ENCODE peak calls at places on chromosomes 11 and 22, in four cellular contexts. E is AG04450, V is stomach, O is pancreas. N is an unnamed sample.

GRCh38 chr11:34548278-34548677 is 34.7 kb upstream of the ELF5 start:
- DNase-seq in E (no peak), V (no peak), O (no peak), N (no peak)

GRCh38 chr22:37021710-37022482 is 2.4 kb downstream of the MPST start:
- DNase-seq in E (no peak), V (peak), O (peak), N (no peak)

GRCh38 chr11:32418836-32419235 is 16.5 kb downstream of the WT1 start:
- DNase-seq in E (no peak), V (no peak), O (no peak), N (no peak)

GRCh38 chr11:76616676-76617552 is 53.6 kb downstream of the LRRC32 start:
- DNase-seq in E (no peak), V (peak), O (no peak), N (no peak)

GRCh38 chr11:92226331-92227232 is 2.0 kb downstream of the FAT3 start:
- DNase-seq in E (no peak), V (no peak), O (peak), N (no peak)

GRCh38 chr11:75380716-75381420 is 18.4 kb upstream of the RPS3 start:
- DNase-seq in E (no peak), V (no peak), O (no peak), N (no peak)

GRCh38 chr11:111652184-111652583 is 49.9 kb downstream of the SIK2 start:
- DNase-seq in E (no peak), V (no peak), O (no peak), N (no peak)

GRCh38 chr11:30579348-30579747 is 6.8 kb downstream of the MPPED2 start:
- DNase-seq in E (no peak), V (no peak), O (no peak), N (no peak)

GRCh38 chr11:59225017-59225416 is 12.3 kb upstream of the MPEG1 start:
- DNase-seq in E (no peak), V (no peak), O (no peak), N (no peak)

GRCh38 chr11:121950160-121950559 is 165.9 kb downstream of the BLID start:
- DNase-seq in E (no peak), V (no peak), O (no peak), N (no peak)

GRCh38 chr11:95363710-95364109 is 132.7 kb upstream of the SESN3 start:
- DNase-seq in E (no peak), V (no peak), O (no peak), N (no peak)

GRCh38 chr11:93570759-93571413 is 27.7 kb upstream of the SMCO4 start:
- DNase-seq in E (no peak), V (no peak), O (peak), N (peak)

GRCh38 chr11:35485656-35486318 is 39.6 kb downstream of the PAMR1 start:
- DNase-seq in E (peak), V (peak), O (peak), N (no peak)

GRCh38 chr11:135074397-135074998 is 662.5 kb upstream of the B3GAT1 start:
- DNase-seq in E (no peak), V (no peak), O (no peak), N (no peak)

GRCh38 chr11:85974126-85974525 is 94.8 kb downstream of the PICALM start:
- DNase-seq in E (no peak), V (no peak), O (no peak), N (no peak)

GRCh38 chr11:130220311-130221030 is 60.9 kb downstream of the ST14 start:
- DNase-seq in E (no peak), V (no peak), O (no peak), N (no peak)

GRCh38 chr11:108122166-108122628 is 830 bp downstream of the ACAT1 start:
- DNase-seq in E (no peak), V (no peak), O (no peak), N (no peak)

GRCh38 chr11:96257972-96258951 is 84.7 kb downstream of the MAML2 start:
- DNase-seq in E (no peak), V (no peak), O (no peak), N (no peak)

GRCh38 chr22:42855211-42855610 is 1.9 kb downstream of the ARFGAP3 start:
- DNase-seq in E (no peak), V (no peak), O (no peak), N (no peak)

GRCh38 chr11:69807416-69807815 is 11.8 kb downstream of the FGF3 start:
- DNase-seq in E (no peak), V (no peak), O (no peak), N (no peak)

GRCh38 chr11:59141673-59142460 is 789 bp upstream of the FAM111A start:
- DNase-seq in E (no peak), V (no peak), O (no peak), N (no peak)

GRCh38 chr11:131389582-131389981 is 19.2 kb downstream of the NTM start:
- DNase-seq in E (no peak), V (no peak), O (no peak), N (no peak)

GRCh38 chr11:119369035-119369925 is 12.2 kb downstream of the USP2 start:
- DNase-seq in E (no peak), V (no peak), O (no peak), N (no peak)

GRCh38 chr11:62264004-62264403 is 6.0 kb upstream of the SCGB2A2 start:
- DNase-seq in E (no peak), V (no peak), O (no peak), N (no peak)

GRCh38 chr22:30598986-30599385 is 7.3 kb upstream of the PES1 start:
- DNase-seq in E (no peak), V (no peak), O (no peak), N (no peak)

GRCh38 chr11:31106963-31107576 is 262.5 kb downstream of the DCDC1 start:
- DNase-seq in E (no peak), V (peak), O (peak), N (no peak)

GRCh38 chr22:23938328-23939016 is 22.5 kb downstream of the GSTT2B start:
- DNase-seq in E (no peak), V (no peak), O (no peak), N (no peak)

GRCh38 chr22:40721266-40721665 is 42.0 kb downstream of the MCHR1 start:
- DNase-seq in E (no peak), V (no peak), O (no peak), N (no peak)

GRCh38 chr22:19631899-19632670 is 82.2 kb upstream of the SEPTIN5 start:
- DNase-seq in E (peak), V (no peak), O (no peak), N (no peak)

GRCh38 chr22:42693763-42694683 is 26.6 kb downstream of the A4GALT start:
- DNase-seq in E (no peak), V (no peak), O (no peak), N (no peak)

GRCh38 chr11:16818284-16818683 is 79.8 kb downstream of the C11orf58 start:
- DNase-seq in E (no peak), V (no peak), O (no peak), N (no peak)

GRCh38 chr11:92302766-92303165 is 78.1 kb downstream of the FAT3 start:
- DNase-seq in E (no peak), V (no peak), O (no peak), N (no peak)

GRCh38 chr11:4544891-4545290 is at the start of gene OR52M1:
- DNase-seq in E (no peak), V (no peak), O (no peak), N (no peak)

GRCh38 chr22:45125198-45125597 is 38.5 kb upstream of the NUP50 start:
- DNase-seq in E (peak), V (no peak), O (no peak), N (peak)

GRCh38 chr22:29211066-29211841 is 5.6 kb downstream of the EMID1 start:
- DNase-seq in E (no peak), V (no peak), O (no peak), N (no peak)
- H3K4me3 ChIP-seq in E (no peak), V (no peak), O (no peak), N (no peak)

GRCh38 chr11:65899356-65900124 is 648 bp downstream of the FOSL1 start:
- DNase-seq in E (no peak), V (peak), O (peak), N (no peak)
- TF ChIP-seq CTCF in E (no peak), V (no peak), O (no peak), N (no peak)

DNA sequence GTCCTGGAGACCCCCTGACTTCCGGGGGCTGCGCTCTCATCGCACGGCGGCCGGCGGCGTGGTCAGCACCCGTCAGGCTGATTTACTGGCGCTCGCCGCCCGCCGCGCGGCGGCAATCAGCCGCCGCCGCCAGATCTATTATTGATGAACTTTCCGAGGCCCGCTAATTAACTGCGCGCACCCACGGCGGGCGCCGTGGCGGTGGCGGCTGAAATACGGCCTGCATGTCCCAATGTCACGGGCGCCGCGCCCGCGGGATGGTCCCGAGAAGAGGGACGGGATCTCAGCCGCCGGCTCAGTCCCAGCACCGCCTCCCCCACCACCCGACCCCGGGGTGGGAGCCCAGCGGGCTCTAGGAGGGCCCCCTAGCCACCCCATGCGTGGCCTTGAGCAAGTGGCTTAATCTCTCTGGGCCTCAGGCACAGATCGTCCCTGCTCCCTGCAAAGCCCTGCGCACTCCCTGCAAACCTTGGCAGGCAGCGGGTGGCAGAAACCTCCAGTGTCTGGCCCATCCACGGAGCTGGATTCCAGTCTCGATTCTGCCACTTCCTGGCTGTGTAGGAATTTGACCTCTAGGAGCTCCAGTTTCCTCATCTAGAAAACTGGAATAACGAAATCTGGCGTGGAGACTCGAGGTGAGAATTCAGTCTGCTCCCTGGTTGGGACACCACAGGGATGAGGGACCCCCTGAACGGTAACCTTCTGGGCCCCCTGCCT is 187.1 kb downstream of the MN1 start:
- DNase-seq in E (no peak), V (no peak), O (no peak), N (no peak)
- H3K4me3 ChIP-seq in E (no peak), V (peak), O (no peak), N (no peak)

DNA sequence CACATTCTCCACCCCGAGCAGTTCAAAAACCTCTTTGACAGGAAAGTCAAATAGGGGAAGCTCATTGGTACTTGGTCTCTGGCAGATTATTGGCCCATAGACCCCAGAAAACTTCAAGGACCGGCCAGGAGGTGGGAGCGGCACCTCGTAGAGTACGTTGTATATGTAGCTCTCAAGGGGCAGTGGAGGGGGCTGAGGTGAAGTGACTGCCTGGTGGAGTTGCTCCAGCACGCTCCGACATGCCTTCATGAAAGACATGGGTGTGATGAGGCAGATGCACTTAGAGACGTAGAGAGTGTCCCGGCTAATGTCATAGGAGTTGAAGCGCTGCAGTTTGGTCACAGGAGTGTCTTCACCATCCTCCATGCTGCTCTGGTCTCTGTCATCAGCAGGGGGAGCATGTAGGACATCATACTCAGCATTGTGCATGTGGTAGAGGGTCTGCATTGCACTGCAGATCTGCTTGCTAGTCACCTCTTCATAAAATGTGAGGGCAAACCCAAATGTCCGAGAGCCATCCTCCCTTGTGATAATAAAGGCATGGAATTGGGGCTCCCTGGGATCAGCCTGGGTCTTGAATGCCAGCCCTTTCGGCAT is 61.3 kb downstream of the DENND5A start:
- DNase-seq in E (no peak), V (no peak), O (no peak), N (no peak)
- TF ChIP-seq CTCF in E (peak), V (no peak), O (no peak), N (no peak)

DNA sequence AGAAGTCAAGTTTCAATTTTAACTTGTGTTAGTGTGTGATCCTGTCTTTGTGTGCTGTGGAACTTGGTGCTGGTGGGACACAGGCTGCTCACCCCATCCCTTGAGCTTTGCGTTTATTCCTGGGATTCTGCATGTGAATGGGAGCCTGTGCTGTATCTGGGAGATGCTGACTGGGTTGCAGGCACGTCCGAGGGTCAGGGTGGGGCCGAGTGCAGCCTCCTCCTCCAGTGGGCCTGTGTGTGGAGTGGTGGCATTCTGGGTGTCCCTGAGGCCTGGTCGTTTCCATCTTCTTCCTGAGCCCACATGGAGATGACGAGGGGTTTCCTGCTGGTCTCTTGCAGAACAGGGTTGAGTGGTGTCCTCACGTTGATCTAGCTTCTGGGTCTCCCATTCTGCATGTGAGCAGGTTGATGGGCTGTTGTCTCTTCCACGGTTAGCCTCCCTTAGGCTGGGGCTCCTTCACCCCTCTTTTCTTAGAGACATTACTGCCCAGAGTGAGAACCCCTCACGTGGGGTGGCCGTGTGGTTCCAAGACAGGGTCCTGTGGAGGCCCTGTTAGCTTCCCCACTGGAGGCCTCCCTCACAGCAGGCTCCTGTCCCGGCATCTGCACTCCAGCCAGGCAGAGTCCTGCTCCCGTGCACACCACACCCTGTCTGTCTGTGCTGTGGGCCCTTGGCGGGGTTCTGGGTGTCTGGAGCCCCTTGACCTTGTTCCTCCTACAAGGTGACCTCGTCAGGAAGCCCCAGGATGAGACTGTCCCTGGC is 4.9 kb downstream of the PTDSS2 start:
- DNase-seq in E (no peak), V (no peak), O (peak), N (no peak)
- H3K4me3 ChIP-seq in E (no peak), V (no peak), O (no peak), N (no peak)

GRCh38 chr11:55819330-55819729 is at the start of gene OR5D18:
- DNase-seq in E (no peak), V (no peak), O (no peak), N (no peak)
- TF ChIP-seq CTCF in E (no peak), V (no peak), O (no peak), N (no peak)

DNA sequence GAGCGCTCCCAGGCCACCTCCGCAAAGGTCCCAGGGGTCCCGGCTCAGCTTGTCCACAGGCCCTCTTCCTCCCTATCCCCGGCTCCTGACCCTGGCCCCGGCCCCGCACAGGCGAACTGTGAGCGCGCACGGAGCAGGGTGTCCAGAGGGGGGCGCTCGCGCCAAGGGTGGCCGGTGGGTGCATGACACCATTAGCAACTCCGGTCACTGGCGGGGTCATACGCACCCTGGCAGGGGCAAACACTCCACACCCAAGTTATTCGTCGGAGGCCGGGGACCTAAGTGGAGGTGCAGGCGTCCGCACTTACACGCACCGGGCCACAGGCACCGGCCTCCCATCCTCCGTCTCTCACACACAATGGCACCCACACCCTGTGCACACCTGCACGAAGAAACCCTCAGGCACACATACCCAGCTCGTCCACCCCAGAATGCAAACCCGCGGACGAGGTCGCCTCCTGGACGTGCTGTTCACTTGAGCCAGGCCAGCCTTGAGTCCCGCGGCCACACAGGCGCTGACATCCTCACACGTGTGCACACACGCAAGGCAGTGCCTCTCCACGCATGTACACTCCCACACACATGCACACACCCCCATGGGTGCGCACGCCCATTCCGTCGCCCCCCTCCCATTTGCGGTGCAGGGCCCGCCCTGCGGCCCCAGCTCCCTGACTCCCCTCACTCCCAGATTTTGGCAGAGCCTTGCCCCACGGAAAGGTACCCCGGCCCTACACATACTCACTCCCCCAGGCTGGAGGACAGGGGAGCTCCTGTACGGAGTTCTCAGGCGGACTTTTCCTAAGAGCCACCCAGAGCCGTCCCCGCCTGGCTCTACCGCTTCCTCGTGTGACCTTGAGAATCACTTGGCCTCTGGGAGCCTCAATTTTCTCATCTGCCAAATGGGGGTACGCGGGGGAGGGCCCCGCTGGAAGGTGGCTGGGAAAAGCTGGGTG is at the start of gene RASGRP2:
- DNase-seq in E (no peak), V (peak), O (peak), N (no peak)
- H3K4me3 ChIP-seq in E (peak), V (peak), O (no peak), N (peak)

GRCh38 chr11:5597953-5598352 is 1.5 kb downstream of the TRIM6 start:
- DNase-seq in E (no peak), V (no peak), O (no peak), N (no peak)

GRCh38 chr11:5596611-5597201 is at the start of gene TRIM6:
- DNase-seq in E (no peak), V (peak), O (peak), N (no peak)

GRCh38 chr11:5603326-5603725 is 6.9 kb downstream of the TRIM6 start:
- DNase-seq in E (no peak), V (no peak), O (no peak), N (no peak)

GRCh38 chr11:5604896-5605295 is 8.5 kb downstream of the TRIM6 start:
- DNase-seq in E (no peak), V (no peak), O (no peak), N (no peak)

DNA sequence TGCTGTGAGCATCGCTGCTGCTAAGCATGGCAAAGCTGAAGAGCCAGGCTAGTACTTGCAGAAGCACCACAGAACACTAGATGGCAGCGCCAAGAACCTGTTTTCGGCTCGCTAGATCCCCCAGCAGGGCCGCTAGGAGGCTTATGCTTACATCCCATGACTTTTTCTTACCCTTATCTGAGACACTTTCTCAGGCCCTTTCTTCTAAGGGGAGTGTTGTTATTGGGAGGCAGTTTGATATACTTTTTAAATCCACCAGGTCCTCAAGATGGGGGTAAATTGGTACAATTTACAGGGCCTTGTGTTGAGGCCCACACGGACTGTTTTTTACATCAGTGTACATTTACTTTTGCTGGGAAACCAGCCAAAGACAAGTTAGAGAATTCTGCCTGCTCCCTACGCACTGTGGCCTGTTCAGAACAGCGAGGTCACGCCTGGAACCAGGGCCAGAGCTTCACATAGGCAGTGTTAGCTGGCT is 4.0 kb downstream of the TRIM6 start:
- DNase-seq in E (peak), V (peak), O (peak), N (no peak)
- TF ChIP-seq CTCF in E (peak), V (peak), O (peak), N (peak)